ENCODE peak calls at places on chromosomes 2 and 18, in eight cellular contexts. W, V, F, X, T, Z, L and I are unnamed samples.

GRCh38 chr2:15975261-15975600 is 34.9 kb downstream of the MYCN start:
- DNase-seq in F (no peak), T (no peak), W (no peak), V (no peak), Z (no peak), X (no peak), L (no peak), I (no peak)

GRCh38 chr2:127607399-127607908 is 38.5 kb upstream of the GPR17 start:
- DNase-seq in L (peak; percentile 7), T (no peak), W (no peak), F (no peak), Z (no peak), V (no peak), X (no peak), I (no peak)

GRCh38 chr2:108315408-108316193 is 26.9 kb downstream of the SULT1C2 start:
- DNase-seq in X (no peak), Z (no peak), F (no peak), T (no peak), L (no peak), V (no peak), W (peak; percentile 62), I (no peak)

GRCh38 chr2:224175010-224175409 is 135.9 kb upstream of the SERPINE2 start:
- DNase-seq in W (no peak), X (no peak), L (no peak), V (no peak), Z (no peak), T (no peak), F (no peak), I (no peak)

GRCh38 chr2:139165599-139165998 is 385.4 kb upstream of the NXPH2 start:
- DNase-seq in W (no peak), F (peak; percentile 14), Z (no peak), T (no peak), V (no peak), L (no peak), X (no peak), I (no peak)

GRCh38 chr18:9234528-9234927 is 97.9 kb downstream of the ANKRD12 start:
- DNase-seq in L (no peak), F (no peak), T (no peak), V (no peak), Z (no peak), X (no peak), W (no peak), I (no peak)

GRCh38 chr2:190781604-190782198 is 98.9 kb upstream of the GLS start:
- DNase-seq in F (no peak), V (no peak), T (no peak), W (peak; percentile 50), L (peak; percentile 35), X (peak; percentile 59), Z (peak; percentile 55), I (peak; percentile 76)

GRCh38 chr18:70663141-70663540 is 374.3 kb downstream of the SOCS6 start:
- DNase-seq in L (no peak), X (no peak), T (no peak), W (no peak), F (no peak), V (no peak), Z (no peak), I (no peak)

GRCh38 chr2:128313076-128313836 is 5.4 kb downstream of the HS6ST1 start:
- DNase-seq in X (no peak), V (no peak), L (peak; percentile 24), T (peak; percentile 12), W (no peak), F (peak; percentile 11), Z (peak; percentile 19), I (no peak)

GRCh38 chr2:64328415-64328722 is 125.6 kb upstream of the LGALSL start:
- DNase-seq in F (no peak), Z (no peak), X (no peak), L (no peak), T (no peak), W (no peak), V (no peak), I (no peak)

GRCh38 chr2:64326578-64327050 is 127.3 kb upstream of the LGALSL start:
- DNase-seq in W (no peak), Z (no peak), L (no peak), V (no peak), F (no peak), X (no peak), T (no peak), I (no peak)

GRCh38 chr2:64325852-64326577 is 127.9 kb upstream of the LGALSL start:
- DNase-seq in T (peak; percentile 56), V (no peak), X (no peak), F (no peak), Z (peak; percentile 71), L (no peak), W (no peak), I (no peak)

GRCh38 chr2:64327129-64327509 is 126.8 kb upstream of the LGALSL start:
- DNase-seq in Z (no peak), W (no peak), L (no peak), V (no peak), T (no peak), F (no peak), X (no peak), I (no peak)

GRCh38 chr2:64327510-64328414 is 126.2 kb upstream of the LGALSL start:
- DNase-seq in X (peak; percentile 12), T (peak; percentile 58), V (peak; percentile 49), F (peak; percentile 71), Z (peak; percentile 76), L (no peak), W (peak; percentile 38), I (peak; percentile 40)
- H3K27ac ChIP-seq in X (no peak overlapping the region), T (peak overlapping the region; percentile 73), V (peak overlapping the region; percentile 76), F (peak overlapping the region; percentile 61), Z (peak overlapping the region; percentile 37), L (peak overlapping the region; percentile 59), W (no peak overlapping the region), I (no peak overlapping the region)

GRCh38 chr18:48842259-48843061 is 108.3 kb downstream of the SMAD7 start:
- DNase-seq in W (no peak), Z (peak; percentile 74), F (no peak), T (peak; percentile 62), L (peak; percentile 44), X (no peak), V (no peak), I (peak; percentile 95)
- H3K27ac ChIP-seq in W (peak overlapping the region; percentile 67), Z (peak overlapping the region; percentile 72), F (peak overlapping the region; percentile 96), T (peak overlapping the region; percentile 70), L (peak overlapping the region; percentile 81), X (peak overlapping the region; percentile 11), V (peak overlapping the region; percentile 54), I (peak overlapping the region; percentile 74)

DNA sequence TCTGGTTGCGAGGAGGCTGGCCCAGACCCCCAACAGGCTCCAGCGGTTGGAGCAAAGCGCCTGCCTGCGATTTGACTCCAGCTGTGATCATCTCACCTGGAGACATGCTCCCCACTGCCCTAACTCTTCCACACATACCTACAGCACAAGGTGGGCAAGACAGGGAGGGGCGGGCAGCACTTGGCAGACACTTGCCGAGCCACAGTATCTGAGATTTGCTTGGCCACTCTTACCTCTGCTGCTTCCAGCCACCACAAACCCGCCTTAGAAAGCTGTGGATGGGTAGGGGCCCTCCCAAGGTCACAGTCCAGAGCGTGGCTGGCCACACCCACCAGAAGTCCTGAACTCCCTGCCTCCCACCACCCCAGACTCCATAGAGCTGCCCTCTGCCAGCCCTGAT is 8.2 kb downstream of the CYP26B1 start:
- DNase-seq in V (peak; percentile 8), W (no peak), L (no peak), T (no peak), F (no peak), Z (peak; percentile 29), X (no peak), I (no peak)
- H3K27ac ChIP-seq in V (no peak overlapping the region), W (no peak overlapping the region), L (no peak overlapping the region), T (no peak overlapping the region), F (no peak overlapping the region), Z (no peak overlapping the region), X (peak overlapping the region; percentile 22), I (no peak overlapping the region)

GRCh38 chr2:233062946-233063268 is 2.8 kb downstream of the INPP5D start:
- DNase-seq in T (no peak), W (no peak), L (no peak), F (no peak), V (no peak), Z (no peak), X (no peak), I (no peak)

GRCh38 chr2:233062447-233062842 is 2.3 kb downstream of the INPP5D start:
- DNase-seq in Z (no peak), L (peak; percentile 23), X (no peak), F (no peak), W (no peak), V (no peak), T (no peak), I (no peak)

GRCh38 chr2:233064526-233065199 is 4.5 kb downstream of the INPP5D start:
- DNase-seq in X (no peak), V (no peak), W (no peak), F (no peak), T (no peak), L (peak; percentile 24), Z (no peak), I (no peak)

GRCh38 chr2:233063269-233063975 is 3.3 kb downstream of the INPP5D start:
- DNase-seq in Z (no peak), W (no peak), T (peak; percentile 86), X (no peak), L (peak; percentile 41), F (no peak), V (no peak), I (no peak)

GRCh38 chr2:233063976-233064411 is 3.9 kb downstream of the INPP5D start:
- DNase-seq in L (peak; percentile 26), T (no peak), X (no peak), W (no peak), Z (no peak), F (no peak), V (no peak), I (no peak)
- H3K27ac ChIP-seq in L (peak overlapping the region; percentile 85), T (peak overlapping the region; percentile 97), X (no peak overlapping the region), W (no peak overlapping the region), Z (no peak overlapping the region), F (no peak overlapping the region), V (no peak overlapping the region), I (no peak overlapping the region)

DNA sequence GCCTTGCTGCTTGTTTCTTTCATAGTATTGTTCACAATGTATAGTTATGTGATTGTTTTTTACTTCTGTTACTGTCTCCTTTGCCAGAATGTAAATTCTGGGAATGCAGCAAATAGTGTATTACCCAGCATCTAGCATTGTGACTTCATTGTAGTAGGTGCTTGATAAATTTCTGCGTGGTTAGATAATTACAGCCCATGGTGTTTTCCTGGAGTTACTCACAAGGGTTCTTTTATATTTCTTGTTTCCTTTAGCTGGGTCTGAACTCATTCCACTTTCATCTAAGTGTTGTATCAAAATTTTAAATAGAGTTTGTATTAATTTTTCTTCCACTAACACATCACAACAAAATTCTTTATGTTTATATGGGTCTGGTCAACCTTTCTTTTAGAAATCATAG is 132.6 kb downstream of the MAP4K4 start:
- DNase-seq in Z (no peak), W (no peak), X (no peak), L (no peak), T (no peak), V (no peak), F (no peak), I (no peak)
- H3K27ac ChIP-seq in Z (no peak overlapping the region), W (peak overlapping the region; percentile 61), X (no peak overlapping the region), L (peak overlapping the region; percentile 69), T (no peak overlapping the region), V (no peak overlapping the region), F (peak overlapping the region; percentile 87), I (no peak overlapping the region)